ENCODE peak calls at places on chromosomes 4 and X, in four cellular contexts. S is tibial nerve, X is pancreas, T is BJ. I is an unnamed sample.

GRCh38 chrX:130896026-130896425 is 7.0 kb downstream of the ENOX2 start:
- DNase-seq in S (no peak), T (no peak), X (no peak), I (no peak)

GRCh38 chr4:76752911-76753494 is 144.9 kb downstream of the SOWAHB start:
- DNase-seq in S (no peak), T (peak), X (no peak), I (no peak)

GRCh38 chrX:22559506-22559905 is 286.8 kb downstream of the CBLL2 start:
- DNase-seq in S (no peak), X (no peak), T (no peak), I (no peak)

GRCh38 chr4:149638073-149638472 is 177.6 kb downstream of the IQCM start:
- DNase-seq in S (no peak), X (no peak), T (peak), I (no peak)

GRCh38 chrX:45750639-45751038 is 550.0 kb upstream of the DIPK2B start:
- DNase-seq in S (no peak), T (no peak), X (no peak), I (no peak)

GRCh38 chrX:30065226-30065625 is 150.1 kb upstream of the MAGEB2 start:
- DNase-seq in S (no peak), T (peak), X (no peak), I (no peak)

GRCh38 chr4:676871-677235 is 2.5 kb downstream of the MYL5 start:
- DNase-seq in S (no peak), X (no peak), T (no peak), I (no peak)

GRCh38 chr4:142698541-142698940 is 147.6 kb downstream of the INPP4B start:
- DNase-seq in T (no peak), S (no peak), X (no peak), I (no peak)

GRCh38 chr4:1769692-1770091 is 23.4 kb upstream of the FGFR3 start:
- DNase-seq in T (no peak), X (no peak), S (no peak), I (no peak)

GRCh38 chr4:1768367-1769034 is 24.6 kb upstream of the FGFR3 start:
- DNase-seq in S (no peak), T (no peak), X (no peak), I (no peak)

GRCh38 chr4:1767058-1767769 is 25.9 kb upstream of the FGFR3 start:
- DNase-seq in S (no peak), X (no peak), T (no peak), I (peak)

GRCh38 chr4:1766336-1767057 is 26.6 kb upstream of the FGFR3 start:
- DNase-seq in T (no peak), S (no peak), X (no peak), I (peak)

DNA sequence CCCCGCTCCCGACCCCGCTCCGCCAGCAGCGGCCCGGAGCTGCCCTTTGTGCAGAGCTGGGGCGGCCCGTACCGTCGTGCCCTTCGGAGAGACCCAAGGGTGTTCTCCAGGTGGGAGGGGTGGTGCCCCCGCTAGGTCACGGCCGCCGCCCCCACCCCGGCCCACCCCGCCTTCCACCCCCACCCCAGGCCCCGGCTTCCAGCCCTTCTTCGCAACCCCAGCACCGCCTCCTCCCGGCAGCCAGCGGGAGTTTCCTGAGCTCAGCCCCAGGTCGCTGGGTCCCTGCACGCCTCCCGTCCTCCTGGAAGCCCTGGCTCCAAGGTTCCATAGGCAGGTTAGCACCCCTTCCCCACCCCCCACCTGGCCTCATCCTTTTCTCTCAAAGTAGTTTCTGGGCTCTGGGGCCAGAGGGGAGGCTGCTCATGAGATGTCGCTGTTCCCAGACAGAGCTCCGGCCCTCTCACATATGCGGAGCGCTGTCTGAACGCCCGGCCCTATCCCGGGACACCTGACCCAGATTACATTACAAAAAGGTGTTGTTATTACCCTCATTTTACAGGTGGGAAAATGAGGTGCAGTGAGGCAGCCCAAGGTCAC is 25.2 kb upstream of the FGFR3 start:
- DNase-seq in T (no peak), X (no peak), S (no peak), I (peak)
- TF ChIP-seq CTCF in T (peak), X (no peak), S (no peak), I (peak)

GRCh38 chr4:112348488-112349158 is 51.5 kb downstream of the ALPK1 start:
- DNase-seq in X (no peak), T (peak), S (no peak), I (peak)
- TF ChIP-seq CTCF in X (no peak), T (peak), S (no peak), I (peak)

DNA sequence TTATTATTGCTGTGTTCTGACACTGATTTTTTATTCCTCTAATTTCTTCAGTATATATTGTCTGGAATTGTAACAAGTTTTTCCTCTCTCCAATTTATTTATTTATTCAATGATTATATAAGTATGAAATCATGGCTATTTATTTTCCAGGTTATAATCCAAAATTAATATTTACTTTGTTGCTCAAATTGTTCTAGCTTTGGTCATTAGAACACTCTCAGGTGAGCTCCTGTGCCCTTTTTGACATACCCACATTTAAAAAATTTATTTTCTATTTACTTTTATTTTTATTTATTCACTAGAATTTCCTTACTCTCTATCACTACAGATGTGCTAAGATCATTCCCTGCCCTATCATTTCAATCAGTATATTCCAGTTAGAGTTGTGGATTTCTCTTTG is 70.2 kb downstream of the PPP1R2C start:
- DNase-seq in T (no peak), X (no peak), S (no peak), I (no peak)
- TF ChIP-seq CTCF in T (no peak), X (no peak), S (no peak), I (no peak)

DNA sequence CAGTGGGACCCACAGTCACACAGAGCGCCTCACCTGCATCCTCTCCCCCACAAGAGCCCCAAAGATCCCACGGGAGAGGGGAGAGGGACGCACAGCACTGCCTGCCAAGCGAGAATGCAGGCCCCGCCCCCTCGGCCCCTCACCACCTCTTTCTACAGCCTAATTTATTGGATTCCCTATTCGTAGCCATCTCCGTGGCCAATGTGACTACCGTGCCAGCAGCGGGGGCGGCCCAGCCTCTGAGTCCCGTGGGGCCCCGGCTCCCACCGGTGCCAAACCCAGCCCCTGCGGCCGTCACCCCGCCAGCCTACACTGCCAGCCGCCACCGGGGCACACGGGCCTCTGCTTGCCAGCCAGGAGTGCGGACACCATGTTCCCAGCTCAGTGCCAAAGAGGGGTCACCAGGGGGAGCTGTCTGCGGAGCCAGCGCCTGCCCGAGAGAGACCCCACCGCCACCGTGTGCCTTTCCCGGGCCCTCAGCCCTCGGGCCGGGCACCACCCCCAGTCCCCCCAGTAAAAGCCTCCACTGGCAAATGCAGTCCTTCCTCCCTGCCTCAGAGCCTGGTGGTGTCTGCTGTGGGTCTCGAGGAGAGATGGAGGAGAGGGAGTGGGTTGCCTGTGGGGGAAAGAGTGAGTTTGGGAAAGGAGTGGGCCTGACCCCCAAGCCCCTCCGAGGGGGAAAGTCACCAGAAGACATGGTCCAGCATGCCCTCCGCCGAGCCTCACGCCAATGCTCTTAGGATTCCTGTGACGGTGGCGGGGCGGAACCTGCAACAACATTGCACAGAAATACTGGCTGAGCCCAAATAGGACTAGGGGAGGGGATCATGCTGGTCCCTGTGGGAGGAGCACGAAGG is 19.6 kb upstream of the PLXNB3 start:
- DNase-seq in T (no peak), X (peak), S (no peak), I (peak)
- TF ChIP-seq CTCF in T (peak), X (no peak), S (no peak), I (peak)

GRCh38 chr4:157287445-157287844 is 66.9 kb downstream of the GRIA2 start:
- DNase-seq in T (no peak), S (no peak), X (no peak), I (no peak)

GRCh38 chr4:157290622-157291021 is 70.1 kb downstream of the GRIA2 start:
- DNase-seq in X (no peak), S (no peak), T (no peak), I (no peak)

GRCh38 chr4:157294575-157294974 is 74.0 kb downstream of the GRIA2 start:
- DNase-seq in T (no peak), S (no peak), X (no peak), I (no peak)

DNA sequence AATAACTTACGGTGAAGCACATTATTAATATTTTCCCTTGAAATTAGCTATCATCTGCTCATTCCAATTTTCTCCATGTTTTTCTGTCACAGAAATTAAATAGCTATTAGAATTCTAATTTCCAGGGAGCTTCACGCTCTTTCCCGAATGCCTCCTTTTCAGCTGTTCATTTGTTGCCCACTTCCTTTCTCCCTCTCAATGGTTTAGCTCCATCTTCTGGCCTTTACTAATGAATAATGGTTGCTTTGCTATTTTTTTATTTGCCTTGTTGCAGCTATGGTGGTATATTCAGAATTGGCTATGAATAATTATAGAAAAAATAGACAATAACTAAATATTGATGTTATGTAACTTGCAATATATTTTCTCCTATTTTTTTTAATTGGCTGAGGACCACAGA is 70.5 kb downstream of the GRIA2 start:
- DNase-seq in X (no peak), S (no peak), T (no peak), I (no peak)
- TF ChIP-seq CTCF in X (no peak), S (no peak), T (peak), I (no peak)

GRCh38 chr4:140928880-140929279 is 172.7 kb upstream of the TBC1D9 start:
- DNase-seq in T (no peak), X (no peak), S (no peak), I (no peak)

GRCh38 chr4:140926672-140927071 is 170.5 kb upstream of the TBC1D9 start:
- DNase-seq in S (no peak), X (no peak), T (peak), I (no peak)

GRCh38 chr4:140931904-140932303 is 175.7 kb upstream of the TBC1D9 start:
- DNase-seq in X (no peak), T (no peak), S (no peak), I (no peak)

GRCh38 chr4:140932646-140933045 is 176.5 kb upstream of the TBC1D9 start:
- DNase-seq in X (no peak), S (no peak), T (no peak), I (no peak)

GRCh38 chr4:140930556-140930955 is 174.4 kb upstream of the TBC1D9 start:
- DNase-seq in X (no peak), T (no peak), S (no peak), I (no peak)
- TF ChIP-seq CTCF in X (no peak), T (no peak), S (no peak), I (no peak)

GRCh38 chrX:2284133-2284532 is 216.6 kb downstream of the DHRSX start:
- DNase-seq in X (no peak), T (no peak), S (no peak), I (no peak)

GRCh38 chrX:2282490-2283090 is 218.2 kb downstream of the DHRSX start:
- DNase-seq in T (no peak), X (no peak), S (no peak), I (no peak)

GRCh38 chrX:2283111-2283847 is 217.5 kb downstream of the DHRSX start:
- DNase-seq in T (no peak), S (no peak), X (no peak), I (no peak)

GRCh38 chrX:2286731-2287130 is 214.0 kb downstream of the DHRSX start:
- DNase-seq in S (no peak), X (no peak), T (no peak), I (no peak)

GRCh38 chrX:2284601-2285000 is 216.2 kb downstream of the DHRSX start:
- DNase-seq in X (no peak), T (no peak), S (no peak), I (no peak)
- TF ChIP-seq CTCF in X (no peak), T (no peak), S (no peak), I (no peak)

DNA sequence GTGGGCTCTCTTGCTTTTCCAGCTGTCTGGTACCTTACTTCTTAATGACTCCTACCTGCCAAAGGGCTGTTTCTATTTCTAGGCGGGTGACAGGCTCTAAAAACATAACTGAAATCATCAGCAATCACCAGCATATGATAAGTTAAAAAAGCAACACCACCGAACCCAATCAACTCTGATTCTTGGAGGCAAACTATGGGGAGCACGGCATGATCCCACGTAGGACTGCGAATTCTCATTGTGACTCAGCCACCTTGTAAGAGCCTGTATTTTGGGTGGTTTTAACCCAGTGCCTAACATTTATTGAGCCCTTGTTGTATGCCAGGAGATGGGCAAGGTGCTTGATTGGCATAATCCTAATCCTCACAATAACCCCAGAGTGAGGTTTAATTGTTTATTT is 156.8 kb downstream of the PACRGL start:
- DNase-seq in T (no peak), S (no peak), X (no peak), I (no peak)
- TF ChIP-seq CTCF in T (no peak), S (no peak), X (no peak), I (no peak)

I was measured in neural crest cell.